ENCODE peak calls at places on chromosome 19, in seven cellular contexts. One of them, this sample, is unnamed.

GRCh38 chr19:4638828-4639530 is at the start of gene TNFAIP8L1:
- DNase-seq in SW480: peak; percentile 93
- DNase-seq in hypothalamus: peak; percentile 91
- DNase-seq in HCEC 1CT: peak; percentile 95
- DNase-seq in stimulated activated CD4-positive, alpha-beta T cell treated with anti-CD3 and anti-CD28 coated beads, TNF-alpha, amount 100 ng/mL, for 24 hours: peak; percentile 98
- DNase-seq in activated T-helper 1 cell treated with anti-CD3 and anti-CD28 coated beads, Interleukin-2, amount 50 U/mL, for 16 hours: peak; percentile 99
- DNase-seq in epithelial cell of esophagus: peak; percentile 97
- DNase-seq in this sample: peak; percentile 94

GRCh38 chr19:32691952-32692726 is 518 bp downstream of the NUDT19 start:
- DNase-seq in activated T-helper 1 cell treated with anti-CD3 and anti-CD28 coated beads, Interleukin-2, amount 50 U/mL, for 16 hours: peak; percentile 26
- DNase-seq in stimulated activated CD4-positive, alpha-beta T cell treated with anti-CD3 and anti-CD28 coated beads, TNF-alpha, amount 100 ng/mL, for 24 hours: peak; percentile 43
- DNase-seq in SW480: peak; percentile 73
- DNase-seq in epithelial cell of esophagus: peak; percentile 81
- DNase-seq in HCEC 1CT: peak; percentile 35
- DNase-seq in hypothalamus: peak; percentile 72
- DNase-seq in this sample: peak; percentile 69

GRCh38 chr19:56105090-56105701 is 15.9 kb downstream of the ZNF787 start:
- DNase-seq in hypothalamus: peak; percentile 46
- DNase-seq in activated T-helper 1 cell treated with anti-CD3 and anti-CD28 coated beads, Interleukin-2, amount 50 U/mL, for 16 hours: no peak
- DNase-seq in epithelial cell of esophagus: peak; percentile 77
- DNase-seq in HCEC 1CT: no peak
- DNase-seq in SW480: no peak
- DNase-seq in stimulated activated CD4-positive, alpha-beta T cell treated with anti-CD3 and anti-CD28 coated beads, TNF-alpha, amount 100 ng/mL, for 24 hours: no peak
- DNase-seq in this sample: no peak

GRCh38 chr19:40130013-40130412 is 39.3 kb upstream of the ZNF780A start:
- DNase-seq in HCEC 1CT: no peak
- DNase-seq in activated T-helper 1 cell treated with anti-CD3 and anti-CD28 coated beads, Interleukin-2, amount 50 U/mL, for 16 hours: no peak
- DNase-seq in hypothalamus: no peak
- DNase-seq in SW480: no peak
- DNase-seq in epithelial cell of esophagus: no peak
- DNase-seq in stimulated activated CD4-positive, alpha-beta T cell treated with anti-CD3 and anti-CD28 coated beads, TNF-alpha, amount 100 ng/mL, for 24 hours: no peak
- DNase-seq in this sample: no peak

GRCh38 chr19:8678244-8678807 is 20.3 kb downstream of the ACTL9 start:
- DNase-seq in hypothalamus: no peak
- DNase-seq in HCEC 1CT: no peak
- DNase-seq in epithelial cell of esophagus: no peak
- DNase-seq in SW480: no peak
- DNase-seq in stimulated activated CD4-positive, alpha-beta T cell treated with anti-CD3 and anti-CD28 coated beads, TNF-alpha, amount 100 ng/mL, for 24 hours: no peak
- DNase-seq in activated T-helper 1 cell treated with anti-CD3 and anti-CD28 coated beads, Interleukin-2, amount 50 U/mL, for 16 hours: no peak
- DNase-seq in this sample: no peak

GRCh38 chr19:50332264-50333038 is 3.3 kb upstream of the KCNC3 start:
- DNase-seq in stimulated activated CD4-positive, alpha-beta T cell treated with anti-CD3 and anti-CD28 coated beads, TNF-alpha, amount 100 ng/mL, for 24 hours: no peak
- DNase-seq in HCEC 1CT: no peak
- DNase-seq in epithelial cell of esophagus: no peak
- DNase-seq in SW480: no peak
- DNase-seq in activated T-helper 1 cell treated with anti-CD3 and anti-CD28 coated beads, Interleukin-2, amount 50 U/mL, for 16 hours: no peak
- DNase-seq in hypothalamus: no peak
- DNase-seq in this sample: no peak

GRCh38 chr19:37931941-37932655 is 25.1 kb downstream of the SIPA1L3 start:
- DNase-seq in stimulated activated CD4-positive, alpha-beta T cell treated with anti-CD3 and anti-CD28 coated beads, TNF-alpha, amount 100 ng/mL, for 24 hours: no peak
- DNase-seq in epithelial cell of esophagus: peak; percentile 96
- DNase-seq in activated T-helper 1 cell treated with anti-CD3 and anti-CD28 coated beads, Interleukin-2, amount 50 U/mL, for 16 hours: no peak
- DNase-seq in HCEC 1CT: peak; percentile 45
- DNase-seq in hypothalamus: peak; percentile 57
- DNase-seq in SW480: peak; percentile 96
- DNase-seq in this sample: peak; percentile 86

GRCh38 chr19:13002389-13002898 is 7.2 kb downstream of the NFIX start:
- DNase-seq in epithelial cell of esophagus: no peak
- DNase-seq in activated T-helper 1 cell treated with anti-CD3 and anti-CD28 coated beads, Interleukin-2, amount 50 U/mL, for 16 hours: no peak
- DNase-seq in SW480: no peak
- DNase-seq in HCEC 1CT: no peak
- DNase-seq in hypothalamus: peak; percentile 88
- DNase-seq in stimulated activated CD4-positive, alpha-beta T cell treated with anti-CD3 and anti-CD28 coated beads, TNF-alpha, amount 100 ng/mL, for 24 hours: no peak
- DNase-seq in this sample: no peak

GRCh38 chr19:49691243-49692101 is 556 bp downstream of the CPT1C start:
- DNase-seq in activated T-helper 1 cell treated with anti-CD3 and anti-CD28 coated beads, Interleukin-2, amount 50 U/mL, for 16 hours: no peak
- DNase-seq in hypothalamus: peak; percentile 79
- DNase-seq in HCEC 1CT: peak; percentile 17
- DNase-seq in SW480: no peak
- DNase-seq in epithelial cell of esophagus: peak; percentile 45
- DNase-seq in stimulated activated CD4-positive, alpha-beta T cell treated with anti-CD3 and anti-CD28 coated beads, TNF-alpha, amount 100 ng/mL, for 24 hours: no peak
- DNase-seq in this sample: peak; percentile 45

GRCh38 chr19:1989513-1990229 is 25.8 kb downstream of the BTBD2 start:
- DNase-seq in activated T-helper 1 cell treated with anti-CD3 and anti-CD28 coated beads, Interleukin-2, amount 50 U/mL, for 16 hours: no peak
- DNase-seq in hypothalamus: no peak
- DNase-seq in stimulated activated CD4-positive, alpha-beta T cell treated with anti-CD3 and anti-CD28 coated beads, TNF-alpha, amount 100 ng/mL, for 24 hours: no peak
- DNase-seq in SW480: no peak
- DNase-seq in epithelial cell of esophagus: no peak
- DNase-seq in HCEC 1CT: no peak
- DNase-seq in this sample: no peak

GRCh38 chr19:2923510-2923909 is 21.3 kb downstream of the ZNF77 start:
- DNase-seq in HCEC 1CT: peak; percentile 9
- DNase-seq in activated T-helper 1 cell treated with anti-CD3 and anti-CD28 coated beads, Interleukin-2, amount 50 U/mL, for 16 hours: no peak
- DNase-seq in SW480: no peak
- DNase-seq in stimulated activated CD4-positive, alpha-beta T cell treated with anti-CD3 and anti-CD28 coated beads, TNF-alpha, amount 100 ng/mL, for 24 hours: no peak
- DNase-seq in hypothalamus: peak; percentile 7
- DNase-seq in epithelial cell of esophagus: peak; percentile 71
- DNase-seq in this sample: peak; percentile 28

GRCh38 chr19:44718441-44719261 is 19.7 kb downstream of the CEACAM16 start:
- DNase-seq in activated T-helper 1 cell treated with anti-CD3 and anti-CD28 coated beads, Interleukin-2, amount 50 U/mL, for 16 hours: no peak
- DNase-seq in stimulated activated CD4-positive, alpha-beta T cell treated with anti-CD3 and anti-CD28 coated beads, TNF-alpha, amount 100 ng/mL, for 24 hours: no peak
- DNase-seq in HCEC 1CT: peak; percentile 75
- DNase-seq in SW480: peak; percentile 75
- DNase-seq in epithelial cell of esophagus: no peak
- DNase-seq in hypothalamus: peak; percentile 7
- DNase-seq in this sample: peak; percentile 51

GRCh38 chr19:12745166-12745897 is 6.3 kb upstream of the BEST2 start:
- DNase-seq in epithelial cell of esophagus: no peak
- DNase-seq in HCEC 1CT: no peak
- DNase-seq in activated T-helper 1 cell treated with anti-CD3 and anti-CD28 coated beads, Interleukin-2, amount 50 U/mL, for 16 hours: no peak
- DNase-seq in hypothalamus: no peak
- DNase-seq in SW480: no peak
- DNase-seq in stimulated activated CD4-positive, alpha-beta T cell treated with anti-CD3 and anti-CD28 coated beads, TNF-alpha, amount 100 ng/mL, for 24 hours: no peak
- DNase-seq in this sample: peak; percentile 46

This sample was measured in LHCN-M2.